ENCODE peak calls at places on chromosomes 3 and 15, in six cellular contexts. W is PC-3, Y is IMR-90, A is tibial artery, S is body of pancreas, G is fibroblast of the aortic adventitia. X is an unnamed sample.

GRCh38 chr3:106609666-106610301 is 741.0 kb upstream of the CBLB start:
- DNase-seq in G (peak), S (peak), Y (peak), W (peak), A (peak), X (peak)

GRCh38 chr3:138449490-138449889 is 15.1 kb downstream of the ESYT3 start:
- DNase-seq in W (peak), S (no peak), Y (no peak), A (peak), G (no peak), X (no peak)

GRCh38 chr3:168615489-168616020 is 519.8 kb upstream of the GOLIM4 start:
- DNase-seq in A (no peak), G (no peak), W (no peak), S (no peak), Y (no peak), X (no peak)

GRCh38 chr3:187721055-187721454 is 18.7 kb upstream of the RTP2 start:
- DNase-seq in S (no peak), A (no peak), Y (no peak), G (no peak), W (no peak), X (no peak)

GRCh38 chr3:59424268-59425010 is 374.6 kb upstream of the CFAP20DC start:
- DNase-seq in G (peak), Y (peak), A (no peak), S (no peak), W (peak), X (no peak)

GRCh38 chr3:141093397-141093796 is 42.2 kb downstream of the SPSB4 start:
- DNase-seq in A (no peak), G (no peak), Y (no peak), W (peak), S (peak), X (no peak)

GRCh38 chr3:115862824-115863223 is 239.5 kb downstream of the GAP43 start:
- DNase-seq in G (no peak), Y (no peak), S (no peak), W (no peak), A (no peak), X (no peak)

GRCh38 chr3:123616593-123616992 is 31.7 kb upstream of the HACD2 start:
- DNase-seq in A (no peak), G (no peak), W (no peak), S (no peak), Y (no peak), X (no peak)

GRCh38 chr3:13513051-13513912 is 33.2 kb downstream of the HDAC11 start:
- DNase-seq in A (peak), S (no peak), Y (peak), G (peak), W (peak), X (no peak)

GRCh38 chr3:132342183-132342582 is 25.0 kb downstream of the ACP3 start:
- DNase-seq in W (peak), Y (no peak), S (no peak), G (no peak), A (no peak), X (peak)
- TF ChIP-seq CTCF in W (peak), Y (no peak), S (peak), G (no peak), A (no peak), X (peak)

GRCh38 chr3:7205535-7206331 is 344.8 kb downstream of the GRM7 start:
- DNase-seq in A (no peak), W (no peak), G (no peak), S (no peak), Y (no peak), X (no peak)
- H3K4me3 ChIP-seq in A (peak), W (no peak), G (no peak), S (no peak), Y (no peak), X (no peak)

DNA sequence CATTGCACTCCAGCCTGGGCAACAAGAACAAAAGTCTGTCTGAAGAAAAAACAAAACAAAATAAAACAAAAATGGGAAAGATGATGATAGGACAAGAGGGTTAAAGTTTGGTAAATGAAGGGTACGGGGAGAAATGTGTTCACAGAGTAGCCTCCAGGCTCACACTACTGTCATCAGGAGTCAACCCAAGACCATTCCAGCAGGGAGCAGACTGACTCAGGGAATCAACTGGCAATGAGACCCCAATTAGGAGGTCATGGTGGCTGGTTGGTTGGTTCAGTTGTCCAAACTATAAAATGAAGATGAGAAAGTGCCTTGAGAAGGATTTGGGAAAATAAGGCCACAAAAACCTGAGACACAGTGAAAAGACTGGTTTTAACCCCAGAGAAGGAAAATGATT is 51.8 kb downstream of the KLHL6 start:
- DNase-seq in Y (no peak), A (no peak), W (no peak), G (no peak), S (no peak), X (no peak)
- TF ChIP-seq CTCF in Y (no peak), A (no peak), W (no peak), G (no peak), S (no peak), X (no peak)

GRCh38 chr15:98147415-98147814 is 186.9 kb downstream of the ARRDC4 start:
- DNase-seq in A (no peak), Y (no peak), G (no peak), W (no peak), S (no peak), X (no peak)
- H3K4me3 ChIP-seq in A (no peak), Y (no peak), G (no peak), W (no peak), S (no peak), X (no peak)

GRCh38 chr15:80450811-80451321 is 46.7 kb downstream of the ARNT2 start:
- DNase-seq in G (no peak), S (no peak), W (no peak), Y (no peak), A (no peak), X (no peak)
- TF ChIP-seq CTCF in G (no peak), S (no peak), W (no peak), Y (no peak), A (no peak), X (no peak)

GRCh38 chr3:53163459-53164387 is 2.7 kb downstream of the PRKCD start:
- DNase-seq in A (no peak), W (no peak), G (no peak), Y (no peak), S (no peak), X (no peak)

GRCh38 chr3:53161345-53161819 is 373 bp downstream of the PRKCD start:
- DNase-seq in W (no peak), Y (no peak), A (no peak), G (no peak), S (peak), X (no peak)

GRCh38 chr3:53160660-53161344 is at the start of gene PRKCD:
- DNase-seq in W (peak), S (peak), G (peak), A (peak), Y (peak), X (peak)

GRCh38 chr3:53162672-53163458 is 1.9 kb downstream of the PRKCD start:
- DNase-seq in Y (no peak), S (peak), W (peak), G (peak), A (no peak), X (no peak)

GRCh38 chr3:53161820-53162671 is 1.0 kb downstream of the PRKCD start:
- DNase-seq in G (peak), A (no peak), W (peak), Y (peak), S (peak), X (no peak)
- H3K4me3 ChIP-seq in G (peak), A (peak), W (peak), Y (peak), S (peak), X (peak)

GRCh38 chr3:60434945-60435344 is 816.3 kb downstream of the FHIT start:
- DNase-seq in S (no peak), G (no peak), Y (no peak), A (no peak), W (no peak), X (no peak)

GRCh38 chr3:60430208-60430607 is 821.0 kb downstream of the FHIT start:
- DNase-seq in G (no peak), Y (no peak), S (no peak), W (no peak), A (no peak), X (no peak)

GRCh38 chr3:60434323-60434722 is 816.9 kb downstream of the FHIT start:
- DNase-seq in G (no peak), S (no peak), Y (no peak), A (no peak), W (no peak), X (no peak)

GRCh38 chr3:60435941-60436650 is 815.2 kb downstream of the FHIT start:
- DNase-seq in W (no peak), G (no peak), Y (no peak), S (no peak), A (no peak), X (no peak)

DNA sequence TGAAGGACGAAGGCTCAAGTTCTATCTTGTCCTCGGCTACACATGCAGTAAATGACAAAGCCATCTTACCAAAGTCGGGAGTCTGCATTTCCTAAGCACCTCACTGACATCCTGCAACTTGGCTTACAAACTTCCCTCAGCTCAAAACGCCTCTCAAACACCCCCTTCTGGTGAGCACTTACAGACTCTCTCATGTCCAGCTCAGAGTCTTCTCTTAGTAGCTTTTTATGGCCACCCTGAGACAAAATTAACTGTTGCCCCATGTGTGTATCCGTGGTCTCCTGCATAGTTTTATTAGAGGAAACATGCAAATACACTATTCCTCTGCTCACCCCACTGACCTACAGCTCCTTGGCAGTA is 819.7 kb downstream of the FHIT start:
- DNase-seq in Y (peak), A (no peak), G (peak), S (no peak), W (peak), X (no peak)
- TF ChIP-seq CTCF in Y (peak), A (no peak), G (peak), S (no peak), W (no peak), X (peak)